ENCODE peak calls at places on chromosomes 3 and 15, in six cellular contexts. Q is upper lobe of left lung, O is transverse colon, M is A549, T is ovary, L is tibial nerve. S is an unnamed sample.

GRCh38 chr15:42914728-42915497 is 5.7 kb downstream of the TTBK2 start:
- DNase-seq in Q (no peak), O (no peak), M (no peak), T (no peak), L (no peak), S (no peak)

GRCh38 chr3:53846134-53846850 is at the start of the genes CHDH and IL17RB:
- DNase-seq in Q (peak), O (peak), M (peak), T (peak), L (no peak), S (no peak)

GRCh38 chr15:58916962-58917361 is 16.5 kb downstream of the SLTM start:
- DNase-seq in Q (no peak), O (no peak), M (no peak), T (no peak), L (no peak), S (no peak)

GRCh38 chr3:97958396-97958795 is 13.8 kb downstream of the RIOX2 start:
- DNase-seq in Q (no peak), O (no peak), M (no peak), T (no peak), L (no peak), S (no peak)

GRCh38 chr15:84915011-84915958 is 30.8 kb downstream of the SLC28A1 start:
- DNase-seq in Q (no peak), O (peak), M (peak), T (peak), L (peak), S (no peak)

GRCh38 chr3:192772495-192772894 is 45.2 kb upstream of the FGF12 start:
- DNase-seq in Q (no peak), O (no peak), M (no peak), T (no peak), L (no peak), S (no peak)

GRCh38 chr3:32969656-32970055 is 18.2 kb downstream of the CCR4 start:
- DNase-seq in Q (no peak), O (no peak), M (peak), T (no peak), L (no peak), S (no peak)

GRCh38 chr3:172415323-172415722 is 32.9 kb downstream of the GHSR start:
- DNase-seq in Q (no peak), O (no peak), M (no peak), T (no peak), L (no peak), S (no peak)

GRCh38 chr3:63934484-63934883 is 22.3 kb upstream of the SCAANT1 start:
- DNase-seq in Q (no peak), O (no peak), M (no peak), T (no peak), L (no peak), S (no peak)

GRCh38 chr3:14275962-14276909 is 97.6 kb downstream of the LSM3 start:
- DNase-seq in Q (peak), O (no peak), M (no peak), T (no peak), L (no peak), S (no peak)

GRCh38 chr15:29822685-29823459 is 604 bp upstream of the TJP1 start:
- DNase-seq in Q (peak), O (peak), M (peak), T (peak), L (peak), S (peak)

GRCh38 chr3:56471771-56472170 is 3.5 kb upstream of the ERC2 start:
- DNase-seq in Q (no peak), O (no peak), M (no peak), T (no peak), L (no peak), S (no peak)

GRCh38 chr15:69980311-69981059 is 117.2 kb downstream of the TLE3 start:
- DNase-seq in Q (no peak), O (no peak), M (no peak), T (no peak), L (no peak), S (no peak)

GRCh38 chr3:142987707-142988106 is 13.7 kb upstream of the U2SURP start:
- DNase-seq in Q (no peak), O (no peak), M (no peak), T (no peak), L (no peak), S (no peak)

GRCh38 chr15:70892912-70893560 is 410 bp downstream of the LRRC49 start:
- DNase-seq in Q (no peak), O (peak), M (peak), T (peak), L (no peak), S (no peak)

GRCh38 chr3:156207802-156208685 is 87.7 kb downstream of the KCNAB1 start:
- DNase-seq in Q (no peak), O (no peak), M (no peak), T (no peak), L (no peak), S (no peak)

GRCh38 chr3:10551821-10552630 is 46.6 kb upstream of the ATP2B2 start:
- DNase-seq in Q (peak), O (peak), M (peak), T (no peak), L (peak), S (peak)

GRCh38 chr15:90400005-90400758 is 12.1 kb downstream of the IQGAP1 start:
- DNase-seq in Q (no peak), O (no peak), M (no peak), T (no peak), L (no peak), S (no peak)

GRCh38 chr15:80107774-80108173 is 45.0 kb upstream of the FAH start:
- DNase-seq in Q (no peak), O (no peak), M (no peak), T (peak), L (no peak), S (no peak)

GRCh38 chr15:80106051-80106450 is 46.6 kb downstream of the ZFAND6 start:
- DNase-seq in Q (no peak), O (no peak), M (no peak), T (no peak), L (no peak), S (no peak)

GRCh38 chr15:80105193-80105984 is 45.9 kb downstream of the ZFAND6 start:
- DNase-seq in Q (no peak), O (no peak), M (no peak), T (no peak), L (no peak), S (no peak)

GRCh38 chr15:80109388-80109787 is 43.4 kb upstream of the FAH start:
- DNase-seq in Q (no peak), O (no peak), M (no peak), T (no peak), L (no peak), S (no peak)

GRCh38 chr15:80107204-80107603 is 45.6 kb upstream of the FAH start:
- DNase-seq in Q (no peak), O (no peak), M (no peak), T (no peak), L (no peak), S (no peak)
- TF ChIP-seq EP300 in Q (no peak), O (no peak), M (no peak), T (no peak), L (no peak), S (no peak)

GRCh38 chr3:195825857-195826804 is 14.4 kb upstream of the MUC4 start:
- DNase-seq in Q (no peak), O (no peak), M (no peak), T (no peak), L (no peak), S (no peak)
- TF ChIP-seq EP300 in Q (no peak), O (no peak), M (no peak), T (no peak), L (no peak), S (no peak)

DNA sequence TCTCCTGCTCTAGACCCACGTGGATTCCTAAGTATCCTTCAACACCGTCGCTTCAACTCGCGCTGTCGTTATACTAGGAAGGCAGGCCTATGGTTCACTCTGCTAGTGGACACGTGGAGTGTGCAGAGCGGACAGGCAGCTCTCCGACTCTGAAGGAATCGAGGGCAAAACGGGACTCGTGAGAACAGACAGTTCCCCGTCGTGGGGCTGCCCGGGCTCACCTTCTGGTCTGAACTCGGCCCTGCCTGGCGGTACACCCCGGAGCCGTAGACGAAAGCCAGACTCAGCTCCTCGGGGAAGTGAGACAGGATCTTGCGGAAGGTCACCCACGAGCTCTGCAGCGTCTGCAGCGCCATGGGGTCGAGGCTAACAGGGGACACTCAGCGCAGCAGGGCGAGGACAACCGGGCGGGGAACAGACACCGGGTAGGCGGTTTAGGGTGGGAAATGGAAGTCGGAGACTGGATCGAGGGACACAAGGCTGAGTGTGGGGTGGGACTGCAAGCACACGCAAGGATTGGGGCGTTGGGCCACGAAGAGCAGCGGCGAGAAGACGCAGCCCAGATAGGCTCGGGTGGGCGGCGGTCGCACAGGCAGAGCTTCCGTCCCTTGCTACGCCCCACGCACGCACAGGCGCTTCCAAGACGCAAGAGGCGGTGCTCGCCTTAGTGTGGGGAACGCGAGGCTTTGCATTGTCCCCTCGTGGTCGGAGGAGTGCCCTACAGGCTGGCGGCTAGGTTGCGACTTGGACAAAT is at the start of gene TAMM41:
- DNase-seq in Q (peak), O (peak), M (peak), T (peak), L (peak), S (peak)
- TF ChIP-seq EP300 in Q (peak), O (no peak), M (no peak), T (no peak), L (peak), S (no peak)

GRCh38 chr3:45509038-45509767 is 85.3 kb upstream of the LIMD1 start:
- DNase-seq in Q (no peak), O (no peak), M (no peak), T (no peak), L (no peak), S (no peak)
- TF ChIP-seq EP300 in Q (no peak), O (no peak), M (no peak), T (no peak), L (no peak), S (no peak)

DNA sequence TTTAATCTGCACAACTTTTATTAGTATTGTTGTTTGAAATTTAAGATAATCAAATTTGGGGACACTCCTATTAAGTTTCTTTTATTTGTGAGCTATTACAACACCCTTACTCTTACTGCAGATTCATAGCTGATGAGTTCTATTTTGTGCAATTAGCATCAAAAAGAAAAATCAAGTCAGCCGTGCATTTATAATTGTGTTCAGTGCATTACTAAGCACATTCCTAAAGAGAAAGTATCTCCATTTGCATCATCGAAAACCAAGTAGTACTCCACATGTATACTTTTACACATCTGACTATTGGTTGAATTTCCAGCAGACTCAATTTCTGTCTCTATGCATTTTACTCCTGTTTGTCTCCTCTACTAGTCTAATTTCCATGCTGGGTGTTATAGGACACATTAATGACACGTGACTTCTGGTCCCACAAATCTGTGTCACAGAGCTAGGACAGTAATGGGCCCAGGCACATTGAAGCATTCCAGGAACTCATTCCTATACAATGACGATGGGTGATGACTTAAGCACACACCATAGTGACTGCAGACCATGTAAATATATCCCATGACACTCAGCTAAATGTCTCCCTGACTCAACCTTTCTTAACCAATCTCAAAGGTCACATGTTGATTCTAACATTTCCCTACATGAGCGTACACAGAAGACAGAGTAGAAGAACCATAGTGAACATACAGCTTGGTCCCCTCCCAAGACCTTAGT is 477.5 kb downstream of the LPP start:
- DNase-seq in Q (no peak), O (no peak), M (no peak), T (no peak), L (no peak), S (no peak)
- TF ChIP-seq EP300 in Q (no peak), O (no peak), M (no peak), T (no peak), L (no peak), S (no peak)

GRCh38 chr15:88467073-88467934 is at the start of the genes MRPL46 and MRPS11:
- DNase-seq in Q (peak), O (peak), M (peak), T (peak), L (peak), S (peak)
- TF ChIP-seq EP300 in Q (no peak), O (no peak), M (no peak), T (no peak), L (peak), S (no peak)

GRCh38 chr3:133699903-133700302 is 38.2 kb upstream of the TOPBP1 start:
- DNase-seq in Q (no peak), O (no peak), M (no peak), T (no peak), L (no peak), S (peak)
- TF ChIP-seq EP300 in Q (no peak), O (no peak), M (no peak), T (no peak), L (no peak), S (no peak)